ENCODE peak calls at places on chromosomes 6 and 20, in ten cellular contexts. One of them, this sample, is unnamed.

GRCh38 chr20:18657575-18657974 is 69.7 kb downstream of the DTD1 start:
- DNase-seq in activated CD4-positive, alpha-beta T cell treated with anti-CD3 and anti-CD28 coated beads for 1 hour: no peak
- DNase-seq in activated T-helper 1 cell treated with anti-CD3 and anti-CD28 coated beads, Interleukin-2, amount 50 U/mL, for 16 hours: no peak
- DNase-seq in NT2/D1: no peak
- DNase-seq in Calu3: no peak
- DNase-seq in activated gamma-delta T cell treated with Interleukin-2 at 50 U/mL for 16 hours: no peak
- DNase-seq in smooth muscle cell of the brain vasculature: no peak
- DNase-seq in AG08396: no peak
- DNase-seq in kidney glomerular epithelial cell: peak
- DNase-seq in endodermal cell: no peak
- DNase-seq in this sample: no peak

GRCh38 chr6:40672118-40672517 is 85.0 kb upstream of the LRFN2 start:
- DNase-seq in activated CD4-positive, alpha-beta T cell treated with anti-CD3 and anti-CD28 coated beads for 1 hour: no peak
- DNase-seq in activated T-helper 1 cell treated with anti-CD3 and anti-CD28 coated beads, Interleukin-2, amount 50 U/mL, for 16 hours: no peak
- DNase-seq in NT2/D1: no peak
- DNase-seq in Calu3: no peak
- DNase-seq in activated gamma-delta T cell treated with Interleukin-2 at 50 U/mL for 16 hours: no peak
- DNase-seq in smooth muscle cell of the brain vasculature: no peak
- DNase-seq in AG08396: no peak
- DNase-seq in kidney glomerular epithelial cell: no peak
- DNase-seq in endodermal cell: peak
- DNase-seq in this sample: no peak

GRCh38 chr20:45019027-45019763 is 52.9 kb downstream of the STK4 start:
- DNase-seq in activated CD4-positive, alpha-beta T cell treated with anti-CD3 and anti-CD28 coated beads for 1 hour: no peak
- DNase-seq in activated T-helper 1 cell treated with anti-CD3 and anti-CD28 coated beads, Interleukin-2, amount 50 U/mL, for 16 hours: no peak
- DNase-seq in NT2/D1: no peak
- DNase-seq in Calu3: no peak
- DNase-seq in activated gamma-delta T cell treated with Interleukin-2 at 50 U/mL for 16 hours: no peak
- DNase-seq in smooth muscle cell of the brain vasculature: no peak
- DNase-seq in AG08396: no peak
- DNase-seq in kidney glomerular epithelial cell: no peak
- DNase-seq in endodermal cell: no peak
- DNase-seq in this sample: no peak

GRCh38 chr20:58242824-58243223 is 14.4 kb upstream of the ANKRD60 start:
- DNase-seq in activated CD4-positive, alpha-beta T cell treated with anti-CD3 and anti-CD28 coated beads for 1 hour: no peak
- DNase-seq in activated T-helper 1 cell treated with anti-CD3 and anti-CD28 coated beads, Interleukin-2, amount 50 U/mL, for 16 hours: no peak
- DNase-seq in NT2/D1: no peak
- DNase-seq in Calu3: no peak
- DNase-seq in activated gamma-delta T cell treated with Interleukin-2 at 50 U/mL for 16 hours: no peak
- DNase-seq in smooth muscle cell of the brain vasculature: no peak
- DNase-seq in AG08396: no peak
- DNase-seq in kidney glomerular epithelial cell: no peak
- DNase-seq in endodermal cell: no peak
- DNase-seq in this sample: no peak

GRCh38 chr20:33666293-33667244 is at the start of gene ACTL10:
- DNase-seq in activated CD4-positive, alpha-beta T cell treated with anti-CD3 and anti-CD28 coated beads for 1 hour: peak
- DNase-seq in activated T-helper 1 cell treated with anti-CD3 and anti-CD28 coated beads, Interleukin-2, amount 50 U/mL, for 16 hours: peak
- DNase-seq in NT2/D1: peak
- DNase-seq in Calu3: peak
- DNase-seq in activated gamma-delta T cell treated with Interleukin-2 at 50 U/mL for 16 hours: peak
- DNase-seq in smooth muscle cell of the brain vasculature: peak
- DNase-seq in AG08396: peak
- DNase-seq in kidney glomerular epithelial cell: peak
- DNase-seq in endodermal cell: peak
- DNase-seq in this sample: peak

GRCh38 chr6:4017847-4018193 is 61.1 kb downstream of the FAM217A start:
- DNase-seq in activated CD4-positive, alpha-beta T cell treated with anti-CD3 and anti-CD28 coated beads for 1 hour: no peak
- DNase-seq in activated T-helper 1 cell treated with anti-CD3 and anti-CD28 coated beads, Interleukin-2, amount 50 U/mL, for 16 hours: no peak
- DNase-seq in NT2/D1: no peak
- DNase-seq in Calu3: no peak
- DNase-seq in activated gamma-delta T cell treated with Interleukin-2 at 50 U/mL for 16 hours: no peak
- DNase-seq in smooth muscle cell of the brain vasculature: no peak
- DNase-seq in AG08396: no peak
- DNase-seq in kidney glomerular epithelial cell: peak
- DNase-seq in endodermal cell: no peak
- DNase-seq in this sample: no peak

GRCh38 chr20:58875111-58875510 is 22.6 kb downstream of the GNAS start:
- DNase-seq in activated CD4-positive, alpha-beta T cell treated with anti-CD3 and anti-CD28 coated beads for 1 hour: no peak
- DNase-seq in activated T-helper 1 cell treated with anti-CD3 and anti-CD28 coated beads, Interleukin-2, amount 50 U/mL, for 16 hours: no peak
- DNase-seq in NT2/D1: no peak
- DNase-seq in Calu3: no peak
- DNase-seq in activated gamma-delta T cell treated with Interleukin-2 at 50 U/mL for 16 hours: no peak
- DNase-seq in smooth muscle cell of the brain vasculature: no peak
- DNase-seq in AG08396: no peak
- DNase-seq in kidney glomerular epithelial cell: no peak
- DNase-seq in endodermal cell: no peak
- DNase-seq in this sample: no peak

GRCh38 chr6:35092362-35093117 is 48.6 kb downstream of the TCP11 start:
- DNase-seq in activated CD4-positive, alpha-beta T cell treated with anti-CD3 and anti-CD28 coated beads for 1 hour: no peak
- DNase-seq in activated T-helper 1 cell treated with anti-CD3 and anti-CD28 coated beads, Interleukin-2, amount 50 U/mL, for 16 hours: no peak
- DNase-seq in NT2/D1: no peak
- DNase-seq in Calu3: no peak
- DNase-seq in activated gamma-delta T cell treated with Interleukin-2 at 50 U/mL for 16 hours: no peak
- DNase-seq in smooth muscle cell of the brain vasculature: no peak
- DNase-seq in AG08396: peak
- DNase-seq in kidney glomerular epithelial cell: peak
- DNase-seq in endodermal cell: no peak
- DNase-seq in this sample: no peak

GRCh38 chr20:602357-602970 is 7.6 kb downstream of the TCF15 start:
- DNase-seq in activated CD4-positive, alpha-beta T cell treated with anti-CD3 and anti-CD28 coated beads for 1 hour: no peak
- DNase-seq in activated T-helper 1 cell treated with anti-CD3 and anti-CD28 coated beads, Interleukin-2, amount 50 U/mL, for 16 hours: no peak
- DNase-seq in NT2/D1: no peak
- DNase-seq in Calu3: no peak
- DNase-seq in activated gamma-delta T cell treated with Interleukin-2 at 50 U/mL for 16 hours: no peak
- DNase-seq in smooth muscle cell of the brain vasculature: no peak
- DNase-seq in AG08396: no peak
- DNase-seq in kidney glomerular epithelial cell: no peak
- DNase-seq in endodermal cell: no peak
- DNase-seq in this sample: no peak

GRCh38 chr6:167795874-167796667 is 30.6 kb upstream of the AFDN start:
- DNase-seq in activated CD4-positive, alpha-beta T cell treated with anti-CD3 and anti-CD28 coated beads for 1 hour: no peak
- DNase-seq in activated T-helper 1 cell treated with anti-CD3 and anti-CD28 coated beads, Interleukin-2, amount 50 U/mL, for 16 hours: no peak
- DNase-seq in NT2/D1: no peak
- DNase-seq in Calu3: peak
- DNase-seq in activated gamma-delta T cell treated with Interleukin-2 at 50 U/mL for 16 hours: no peak
- DNase-seq in smooth muscle cell of the brain vasculature: no peak
- DNase-seq in AG08396: no peak
- DNase-seq in kidney glomerular epithelial cell: peak
- DNase-seq in endodermal cell: no peak
- DNase-seq in this sample: no peak

GRCh38 chr6:6315660-6316059 is 4.8 kb downstream of the F13A1 start:
- DNase-seq in activated CD4-positive, alpha-beta T cell treated with anti-CD3 and anti-CD28 coated beads for 1 hour: no peak
- DNase-seq in activated T-helper 1 cell treated with anti-CD3 and anti-CD28 coated beads, Interleukin-2, amount 50 U/mL, for 16 hours: no peak
- DNase-seq in NT2/D1: peak
- DNase-seq in Calu3: peak
- DNase-seq in activated gamma-delta T cell treated with Interleukin-2 at 50 U/mL for 16 hours: no peak
- DNase-seq in smooth muscle cell of the brain vasculature: peak
- DNase-seq in AG08396: peak
- DNase-seq in kidney glomerular epithelial cell: peak
- DNase-seq in endodermal cell: peak
- DNase-seq in this sample: no peak

GRCh38 chr6:105991561-105992314 is 94.4 kb upstream of the PRDM1 start:
- DNase-seq in activated CD4-positive, alpha-beta T cell treated with anti-CD3 and anti-CD28 coated beads for 1 hour: no peak
- DNase-seq in activated T-helper 1 cell treated with anti-CD3 and anti-CD28 coated beads, Interleukin-2, amount 50 U/mL, for 16 hours: no peak
- DNase-seq in NT2/D1: no peak
- DNase-seq in Calu3: peak
- DNase-seq in activated gamma-delta T cell treated with Interleukin-2 at 50 U/mL for 16 hours: peak
- DNase-seq in smooth muscle cell of the brain vasculature: no peak
- DNase-seq in AG08396: no peak
- DNase-seq in kidney glomerular epithelial cell: no peak
- DNase-seq in endodermal cell: peak
- DNase-seq in this sample: peak

GRCh38 chr6:170086639-170087420 is 204.0 kb downstream of the DLL1 start:
- DNase-seq in activated CD4-positive, alpha-beta T cell treated with anti-CD3 and anti-CD28 coated beads for 1 hour: peak
- DNase-seq in activated T-helper 1 cell treated with anti-CD3 and anti-CD28 coated beads, Interleukin-2, amount 50 U/mL, for 16 hours: peak
- DNase-seq in NT2/D1: no peak
- DNase-seq in Calu3: no peak
- DNase-seq in activated gamma-delta T cell treated with Interleukin-2 at 50 U/mL for 16 hours: peak
- DNase-seq in smooth muscle cell of the brain vasculature: no peak
- DNase-seq in AG08396: no peak
- DNase-seq in kidney glomerular epithelial cell: no peak
- DNase-seq in endodermal cell: peak
- DNase-seq in this sample: peak

GRCh38 chr20:53774487-53775203 is 181.0 kb upstream of the ZNF217 start:
- DNase-seq in activated CD4-positive, alpha-beta T cell treated with anti-CD3 and anti-CD28 coated beads for 1 hour: no peak
- DNase-seq in activated T-helper 1 cell treated with anti-CD3 and anti-CD28 coated beads, Interleukin-2, amount 50 U/mL, for 16 hours: no peak
- DNase-seq in NT2/D1: no peak
- DNase-seq in Calu3: no peak
- DNase-seq in activated gamma-delta T cell treated with Interleukin-2 at 50 U/mL for 16 hours: no peak
- DNase-seq in smooth muscle cell of the brain vasculature: no peak
- DNase-seq in AG08396: peak
- DNase-seq in kidney glomerular epithelial cell: peak
- DNase-seq in endodermal cell: no peak
- DNase-seq in this sample: no peak

GRCh38 chr6:13368716-13369115 is 40.4 kb upstream of the TBC1D7 start:
- DNase-seq in activated CD4-positive, alpha-beta T cell treated with anti-CD3 and anti-CD28 coated beads for 1 hour: no peak
- DNase-seq in activated T-helper 1 cell treated with anti-CD3 and anti-CD28 coated beads, Interleukin-2, amount 50 U/mL, for 16 hours: no peak
- DNase-seq in NT2/D1: no peak
- DNase-seq in Calu3: no peak
- DNase-seq in activated gamma-delta T cell treated with Interleukin-2 at 50 U/mL for 16 hours: no peak
- DNase-seq in smooth muscle cell of the brain vasculature: no peak
- DNase-seq in AG08396: no peak
- DNase-seq in kidney glomerular epithelial cell: no peak
- DNase-seq in endodermal cell: no peak
- DNase-seq in this sample: no peak

GRCh38 chr6:5282191-5282623 is 20.9 kb downstream of the FARS2 start:
- DNase-seq in activated CD4-positive, alpha-beta T cell treated with anti-CD3 and anti-CD28 coated beads for 1 hour: no peak
- DNase-seq in activated T-helper 1 cell treated with anti-CD3 and anti-CD28 coated beads, Interleukin-2, amount 50 U/mL, for 16 hours: no peak
- DNase-seq in NT2/D1: no peak
- DNase-seq in Calu3: no peak
- DNase-seq in activated gamma-delta T cell treated with Interleukin-2 at 50 U/mL for 16 hours: no peak
- DNase-seq in smooth muscle cell of the brain vasculature: no peak
- DNase-seq in AG08396: no peak
- DNase-seq in kidney glomerular epithelial cell: no peak
- DNase-seq in endodermal cell: peak
- DNase-seq in this sample: no peak

GRCh38 chr6:120077489-120077888 is 727.9 kb upstream of the MAN1A1 start:
- DNase-seq in activated CD4-positive, alpha-beta T cell treated with anti-CD3 and anti-CD28 coated beads for 1 hour: no peak
- DNase-seq in activated T-helper 1 cell treated with anti-CD3 and anti-CD28 coated beads, Interleukin-2, amount 50 U/mL, for 16 hours: no peak
- DNase-seq in NT2/D1: no peak
- DNase-seq in Calu3: peak
- DNase-seq in activated gamma-delta T cell treated with Interleukin-2 at 50 U/mL for 16 hours: no peak
- DNase-seq in smooth muscle cell of the brain vasculature: no peak
- DNase-seq in AG08396: no peak
- DNase-seq in kidney glomerular epithelial cell: no peak
- DNase-seq in endodermal cell: peak
- DNase-seq in this sample: no peak

GRCh38 chr6:116530436-116530835 is 15.0 kb downstream of the TRAPPC3L start:
- DNase-seq in activated CD4-positive, alpha-beta T cell treated with anti-CD3 and anti-CD28 coated beads for 1 hour: no peak
- DNase-seq in activated T-helper 1 cell treated with anti-CD3 and anti-CD28 coated beads, Interleukin-2, amount 50 U/mL, for 16 hours: no peak
- DNase-seq in NT2/D1: no peak
- DNase-seq in Calu3: no peak
- DNase-seq in activated gamma-delta T cell treated with Interleukin-2 at 50 U/mL for 16 hours: no peak
- DNase-seq in smooth muscle cell of the brain vasculature: no peak
- DNase-seq in AG08396: no peak
- DNase-seq in kidney glomerular epithelial cell: peak
- DNase-seq in endodermal cell: no peak
- DNase-seq in this sample: no peak

GRCh38 chr6:24446670-24447069 is 42.7 kb downstream of the GPLD1 start:
- DNase-seq in activated CD4-positive, alpha-beta T cell treated with anti-CD3 and anti-CD28 coated beads for 1 hour: no peak
- DNase-seq in activated T-helper 1 cell treated with anti-CD3 and anti-CD28 coated beads, Interleukin-2, amount 50 U/mL, for 16 hours: no peak
- DNase-seq in NT2/D1: no peak
- DNase-seq in Calu3: no peak
- DNase-seq in activated gamma-delta T cell treated with Interleukin-2 at 50 U/mL for 16 hours: no peak
- DNase-seq in smooth muscle cell of the brain vasculature: no peak
- DNase-seq in AG08396: no peak
- DNase-seq in kidney glomerular epithelial cell: no peak
- DNase-seq in endodermal cell: no peak
- DNase-seq in this sample: no peak

This sample was measured in activated B cell treated with CpG ODN at 0.5 μM for 24 hours.